ENCODE peak calls at places on chromosomes 6 and 20, in five cellular contexts. S is iPS-NIHi11; U is body of pancreas; V is activated naive CD8-positive, alpha-beta T cell treated with anti-CD3 and anti-CD28 coated beads, Interleukin-2, amount 50 U/mL, for 24 hours; B is 8988T. T is an unnamed sample.

GRCh38 chr6:105900120-105900937 is 185.8 kb upstream of the PRDM1 start:
- DNase-seq in S (no peak), U (no peak), V (no peak), B (no peak), T (no peak)

GRCh38 chr6:33742837-33743236 is 3.9 kb downstream of the IP6K3 start:
- DNase-seq in S (peak; percentile 45), U (no peak), V (no peak), B (no peak), T (no peak)

GRCh38 chr6:162119349-162119748 is 608.2 kb downstream of the PRKN start:
- DNase-seq in S (peak; percentile 8), U (no peak), V (no peak), B (no peak), T (no peak)

GRCh38 chr6:150176152-150176551 is 33.3 kb downstream of the PPP1R14C start:
- DNase-seq in S (no peak), U (peak; percentile 11), V (no peak), B (no peak), T (peak; percentile 78)

GRCh38 chr20:32574296-32575226 is 10.6 kb downstream of the NOL4L start:
- DNase-seq in S (no peak), U (no peak), V (peak; percentile 54), B (no peak), T (no peak)

GRCh38 chr6:34484899-34485298 is 19.0 kb downstream of the PACSIN1 start:
- DNase-seq in S (no peak), U (no peak), V (peak; percentile 73), B (no peak), T (peak; percentile 57)

GRCh38 chr6:71478834-71479541 is 190.4 kb downstream of the OGFRL1 start:
- DNase-seq in S (peak; percentile 47), U (no peak), V (no peak), B (no peak), T (no peak)

GRCh38 chr6:33414592-33415271 is 3.2 kb downstream of the CUTA start:
- DNase-seq in S (no peak), U (no peak), V (no peak), B (peak; percentile 85), T (no peak)

GRCh38 chr6:30470968-30471367 is 18.3 kb upstream of the HLA-E start:
- DNase-seq in S (no peak), U (no peak), V (no peak), B (no peak), T (no peak)

GRCh38 chr6:159951772-159952171 is 17.1 kb upstream of the IGF2R start:
- DNase-seq in S (no peak), U (no peak), V (no peak), B (no peak), T (no peak)

GRCh38 chr6:52227495-52227894 is 16.8 kb downstream of the IL17F start:
- DNase-seq in S (no peak), U (no peak), V (peak; percentile 72), B (no peak), T (no peak)

GRCh38 chr6:105161411-105161810 is 18.4 kb downstream of the POPDC3 start:
- DNase-seq in S (no peak), U (no peak), V (no peak), B (no peak), T (no peak)

GRCh38 chr20:12928755-12929401 is 79.9 kb upstream of the SPTLC3 start:
- DNase-seq in S (no peak), U (no peak), V (no peak), B (no peak), T (no peak)

GRCh38 chr6:35590622-35591066 is 77.9 kb upstream of the TULP1 start:
- DNase-seq in S (no peak), U (peak; percentile 64), V (no peak), B (no peak), T (peak; percentile 69)

GRCh38 chr6:33750244-33750991 is 3.7 kb upstream of the IP6K3 start:
- DNase-seq in S (no peak), U (no peak), V (no peak), B (no peak), T (no peak)

GRCh38 chr6:111685058-111685457 is 79.4 kb upstream of the TRAF3IP2 start:
- DNase-seq in S (no peak), U (no peak), V (no peak), B (no peak), T (no peak)

GRCh38 chr6:152695317-152696043 is 2.2 kb upstream of the MYCT1 start:
- DNase-seq in S (no peak), U (no peak), V (no peak), B (no peak), T (no peak)

GRCh38 chr20:20525756-20526155 is 157.9 kb downstream of the INSM1 start:
- DNase-seq in S (no peak), U (no peak), V (no peak), B (no peak), T (no peak)

GRCh38 chr20:9838378-9839295 is at the start of gene PAK5:
- DNase-seq in S (peak; percentile 95), U (peak; percentile 91), V (no peak), B (peak; percentile 52), T (no peak)

GRCh38 chr6:122620428-122620827 is 10.2 kb downstream of the PKIB start:
- DNase-seq in S (no peak), U (no peak), V (no peak), B (no peak), T (no peak)

GRCh38 chr6:166259296-166259977 is 48.8 kb downstream of the PRR18 start:
- DNase-seq in S (no peak), U (no peak), V (peak; percentile 33), B (no peak), T (peak; percentile 66)

GRCh38 chr6:20711518-20711917 is 177.3 kb downstream of the CDKAL1 start:
- DNase-seq in S (no peak), U (no peak), V (no peak), B (no peak), T (no peak)

GRCh38 chr6:97133071-97133470 is 149.9 kb downstream of the MMS22L start:
- DNase-seq in S (no peak), U (no peak), V (no peak), B (no peak), T (no peak)

GRCh38 chr20:15599961-15600360 is 973.3 kb downstream of the KIF16B start:
- DNase-seq in S (no peak), U (no peak), V (no peak), B (no peak), T (no peak)

GRCh38 chr20:1203630-1204029 is 376 bp downstream of the C20orf202 start:
- DNase-seq in S (no peak), U (no peak), V (no peak), B (no peak), T (no peak)

GRCh38 chr6:111972714-111973678 is 80.9 kb upstream of the CCN6 start:
- DNase-seq in S (peak; percentile 22), U (no peak), V (peak; percentile 60), B (no peak), T (no peak)

GRCh38 chr6:18263561-18264337 is 581 bp downstream of the DEK start:
- DNase-seq in S (peak; percentile 80), U (peak; percentile 80), V (peak; percentile 34), B (peak; percentile 37), T (peak; percentile 72)

GRCh38 chr6:93021235-93021909 is 398.0 kb downstream of the EPHA7 start:
- DNase-seq in S (peak; percentile 9), U (no peak), V (no peak), B (no peak), T (no peak)

GRCh38 chr6:24858154-24858801 is 59.6 kb upstream of the ARMH2 start:
- DNase-seq in S (no peak), U (no peak), V (no peak), B (no peak), T (peak; percentile 77)

GRCh38 chr6:152300517-152300916 is 336.6 kb downstream of the SYNE1 start:
- DNase-seq in S (no peak), U (no peak), V (no peak), B (no peak), T (no peak)

GRCh38 chr6:125019873-125020272 is 57.6 kb downstream of the RNF217 start:
- DNase-seq in S (peak; percentile 17), U (peak; percentile 76), V (no peak), B (no peak), T (no peak)

GRCh38 chr20:59577809-59578601 is 26.3 kb upstream of the PHACTR3 start:
- DNase-seq in S (no peak), U (no peak), V (no peak), B (no peak), T (no peak)

GRCh38 chr6:67974931-67975330 is 660.2 kb upstream of the ADGRB3 start:
- DNase-seq in S (no peak), U (no peak), V (no peak), B (no peak), T (no peak)

GRCh38 chr6:21666200-21666671 is 72.7 kb downstream of the SOX4 start:
- DNase-seq in S (peak; percentile 69), U (no peak), V (peak; percentile 8), B (no peak), T (no peak)

GRCh38 chr6:19538086-19538485 is 299.1 kb upstream of the ID4 start:
- DNase-seq in S (peak; percentile 19), U (peak; percentile 85), V (no peak), B (no peak), T (peak; percentile 80)

GRCh38 chr6:119445666-119446622 is 96.4 kb upstream of the MAN1A1 start:
- DNase-seq in S (no peak), U (no peak), V (no peak), B (no peak), T (no peak)

T was measured in Peyer's patch.